ENCODE peak calls at places on chromosome 1, in ten cellular contexts. R, E, A, W, F, Y, H, S, O and I are unnamed samples.

GRCh38 chr1:203628997-203629508 is 2.4 kb downstream of the ATP2B4 start:
- DNase-seq in R (no peak), E (no peak), A (peak; percentile 21), W (no peak), F (peak; percentile 66), Y (no peak), H (peak; percentile 50), S (no peak), O (no peak), I (no peak)

GRCh38 chr1:89843279-89844121 is 22.7 kb downstream of the LRRC8D start:
- DNase-seq in R (no peak), E (peak; percentile 58), A (peak; percentile 80), W (peak; percentile 58), F (peak; percentile 94), Y (peak; percentile 48), H (peak; percentile 85), S (peak; percentile 73), O (peak; percentile 94), I (no peak)

GRCh38 chr1:47438321-47439150 is 692 bp downstream of the FOXD2 start:
- DNase-seq in R (no peak), E (no peak), A (no peak), W (no peak), F (peak; percentile 66), Y (no peak), H (no peak), S (peak; percentile 26), O (peak; percentile 87), I (no peak)

GRCh38 chr1:172778461-172779455 is 119.9 kb downstream of the FASLG start:
- DNase-seq in R (no peak), E (no peak), A (no peak), W (no peak), F (no peak), Y (no peak), H (peak; percentile 31), S (no peak), O (no peak), I (no peak)

GRCh38 chr1:211648336-211648735 is 27.1 kb downstream of the NEK2 start:
- DNase-seq in R (no peak), E (no peak), A (no peak), W (no peak), F (no peak), Y (no peak), H (no peak), S (no peak), O (peak; percentile 45), I (no peak)

GRCh38 chr1:30194046-30194619 is 529.3 kb downstream of the MATN1 start:
- DNase-seq in R (no peak), E (no peak), A (no peak), W (no peak), F (no peak), Y (no peak), H (no peak), S (no peak), O (no peak), I (no peak)

GRCh38 chr1:200535605-200536004 is 84.9 kb downstream of the KIF14 start:
- DNase-seq in R (no peak), E (no peak), A (peak; percentile 13), W (no peak), F (peak; percentile 50), Y (no peak), H (peak; percentile 35), S (no peak), O (no peak), I (no peak)

GRCh38 chr1:171245458-171246064 is 2.7 kb upstream of the FMO1 start:
- DNase-seq in R (no peak), E (no peak), A (peak; percentile 42), W (peak; percentile 35), F (no peak), Y (no peak), H (peak; percentile 62), S (no peak), O (no peak), I (no peak)

GRCh38 chr1:77583483-77583882 is 99.0 kb downstream of the ZZZ3 start:
- DNase-seq in R (no peak), E (no peak), A (no peak), W (no peak), F (no peak), Y (no peak), H (no peak), S (no peak), O (no peak), I (no peak)

GRCh38 chr1:77584884-77585283 is 97.6 kb downstream of the ZZZ3 start:
- DNase-seq in R (no peak), E (no peak), A (no peak), W (no peak), F (no peak), Y (no peak), H (no peak), S (no peak), O (no peak), I (no peak)

GRCh38 chr1:77582905-77583304 is 99.6 kb downstream of the ZZZ3 start:
- DNase-seq in R (no peak), E (no peak), A (no peak), W (no peak), F (no peak), Y (no peak), H (no peak), S (no peak), O (no peak), I (no peak)

GRCh38 chr1:77579547-77579946 is 102.9 kb downstream of the ZZZ3 start:
- DNase-seq in R (no peak), E (no peak), A (no peak), W (no peak), F (no peak), Y (no peak), H (no peak), S (no peak), O (no peak), I (no peak)
- TF ChIP-seq CTCF in R (no peak), E (no peak), A (peak; percentile 66), W (no peak), F (no peak), Y (peak; percentile 11), H (peak; percentile 32), S (no peak), O (no peak), I (no peak)

GRCh38 chr1:81808760-81809159 is 8.0 kb downstream of the ADGRL2 start:
- DNase-seq in R (no peak), E (no peak), A (no peak), W (no peak), F (no peak), Y (no peak), H (no peak), S (no peak), O (no peak), I (no peak)

GRCh38 chr1:81813691-81814090 is 13.0 kb downstream of the ADGRL2 start:
- DNase-seq in R (no peak), E (no peak), A (no peak), W (no peak), F (no peak), Y (no peak), H (no peak), S (no peak), O (no peak), I (no peak)

GRCh38 chr1:81812712-81813111 is 12.0 kb downstream of the ADGRL2 start:
- DNase-seq in R (no peak), E (no peak), A (no peak), W (no peak), F (peak; percentile 11), Y (no peak), H (no peak), S (no peak), O (no peak), I (no peak)

GRCh38 chr1:81809808-81810207 is 9.1 kb downstream of the ADGRL2 start:
- DNase-seq in R (no peak), E (no peak), A (no peak), W (no peak), F (no peak), Y (no peak), H (no peak), S (no peak), O (no peak), I (no peak)

DNA sequence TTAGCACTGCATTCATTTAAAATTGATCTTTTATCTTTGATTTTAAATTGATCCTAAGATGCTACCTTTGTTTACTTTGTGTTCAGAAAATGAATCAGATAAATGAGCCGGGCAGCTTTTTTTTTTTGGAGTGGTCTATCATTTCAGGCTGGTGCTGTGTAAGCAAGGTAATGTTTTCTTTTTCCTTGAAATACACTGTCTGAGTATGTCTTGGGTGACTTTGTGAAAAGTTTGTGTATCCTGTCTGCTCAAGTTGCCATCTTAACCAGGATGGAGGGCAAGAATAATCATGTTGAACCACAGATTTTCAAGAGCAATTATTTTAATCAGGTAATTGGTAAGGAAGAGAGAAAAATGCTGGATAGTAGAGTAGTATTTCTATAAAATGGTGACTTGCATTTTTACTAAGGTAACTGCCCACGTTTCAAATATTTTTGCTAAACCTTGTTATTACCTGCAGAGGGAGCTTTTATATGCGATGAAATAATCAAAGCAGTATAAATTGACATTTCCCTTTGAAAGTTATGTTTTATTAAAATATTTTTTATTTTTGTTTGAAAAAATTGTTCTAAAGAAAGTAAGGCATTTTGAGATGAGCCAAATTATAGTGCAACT is 11.1 kb downstream of the ADGRL2 start:
- DNase-seq in R (no peak), E (no peak), A (no peak), W (no peak), F (no peak), Y (no peak), H (no peak), S (no peak), O (no peak), I (no peak)
- TF ChIP-seq CTCF in R (no peak), E (peak; percentile 10), A (peak; percentile 28), W (peak; percentile 28), F (peak; percentile 10), Y (peak; percentile 9), H (peak; percentile 56), S (peak; percentile 41), O (no peak), I (peak; percentile 14)

DNA sequence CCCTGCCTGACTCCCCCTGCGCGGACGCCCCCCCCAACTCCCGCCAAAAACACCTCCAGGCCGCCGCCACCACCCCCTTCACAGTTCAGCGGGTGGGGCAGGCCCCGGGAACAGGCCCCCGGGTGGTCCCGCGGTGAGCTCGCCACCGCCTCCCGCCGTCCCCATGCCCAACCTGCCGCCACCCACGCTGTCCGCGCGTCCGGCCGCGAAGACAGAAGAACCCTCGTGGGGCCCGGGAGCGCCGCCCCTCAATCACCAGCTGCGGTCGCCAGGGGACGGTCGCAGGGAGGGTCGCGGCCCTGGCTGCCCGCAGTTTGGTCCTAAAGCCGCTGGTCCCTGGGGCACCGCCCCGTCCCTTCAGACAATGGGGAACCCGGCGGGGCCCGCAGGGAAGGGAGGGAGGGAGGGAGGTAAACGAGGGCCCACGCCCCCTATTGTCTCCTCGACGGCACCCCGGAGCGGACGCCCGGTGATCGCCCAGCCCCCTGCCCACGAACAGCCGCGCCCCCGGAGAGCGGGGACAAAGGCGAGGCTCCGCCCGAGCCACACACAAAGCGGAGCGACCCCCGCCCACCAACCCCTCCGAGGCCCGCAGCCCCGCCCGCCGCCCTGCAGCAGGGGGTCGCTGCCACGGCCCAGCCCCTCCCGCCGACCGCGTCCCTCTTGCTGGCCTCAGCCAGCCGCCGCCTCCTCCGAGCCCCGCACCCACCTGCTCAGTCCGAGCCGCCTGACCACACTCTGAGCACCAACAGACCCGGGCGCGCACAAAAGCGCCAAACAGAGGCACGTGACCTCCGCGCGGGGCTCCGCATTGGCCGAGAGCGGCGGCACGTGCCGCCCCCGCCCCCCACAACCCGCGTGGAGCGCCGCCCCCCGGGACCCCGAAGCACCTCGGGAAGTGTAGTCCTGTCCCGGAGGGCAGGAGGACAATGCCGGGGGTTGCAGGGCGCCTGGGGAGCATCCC is at the start of gene STMN1:
- DNase-seq in R (no peak), E (peak; percentile 91), A (peak; percentile 94), W (peak; percentile 89), F (peak; percentile 97), Y (peak; percentile 89), H (peak; percentile 97), S (peak; percentile 90), O (peak; percentile 98), I (peak; percentile 79)
- TF ChIP-seq CTCF in R (no peak), E (no peak), A (no peak), W (no peak), F (no peak), Y (no peak), H (no peak), S (no peak), O (no peak), I (no peak)

DNA sequence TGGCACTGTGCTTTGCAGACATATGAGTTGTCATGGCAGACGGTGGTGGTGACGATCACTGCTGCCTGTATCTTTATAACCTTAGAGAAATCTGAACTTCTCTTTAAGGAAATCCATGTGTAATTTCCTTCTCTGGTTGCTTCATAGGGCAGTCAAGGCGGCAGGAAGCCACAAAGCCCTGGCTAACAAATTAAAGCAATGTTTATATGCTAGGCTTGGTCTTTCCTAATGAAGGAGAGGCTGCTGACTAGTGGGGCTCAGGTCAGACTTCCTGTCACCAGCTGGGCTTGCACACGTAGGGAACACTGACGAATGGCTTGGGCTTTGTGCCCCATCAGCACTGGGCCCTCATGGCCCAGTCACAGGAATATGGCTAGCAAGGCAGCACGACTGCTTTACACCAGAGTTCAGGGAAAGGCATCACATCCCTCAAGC is 30.2 kb upstream of the AHCTF1 start:
- DNase-seq in R (no peak), E (peak; percentile 30), A (no peak), W (no peak), F (no peak), Y (no peak), H (no peak), S (peak; percentile 34), O (no peak), I (no peak)
- TF ChIP-seq CTCF in R (no peak), E (no peak), A (no peak), W (no peak), F (no peak), Y (no peak), H (no peak), S (no peak), O (no peak), I (no peak)